ENCODE peak calls at places on chromosomes 5 and 9, in five cellular contexts. T, N, L, F and R are unnamed samples.

GRCh38 chr9:137800196-137801022 is 77.2 kb upstream of the CACNA1B start:
- DNase-seq in F (no peak), L (no peak), N (no peak), T (no peak), R (no peak)

GRCh38 chr5:143435207-143435657 is 31.7 kb upstream of the NR3C1 start:
- DNase-seq in N (no peak), T (no peak), L (no peak), F (peak), R (no peak)

GRCh38 chr5:41935544-41935943 is 10.5 kb downstream of the FBXO4 start:
- DNase-seq in F (no peak), T (peak), L (no peak), N (no peak), R (no peak)

GRCh38 chr5:102651466-102651865 is 103.6 kb upstream of the PAM start:
- DNase-seq in L (peak), F (no peak), N (peak), T (no peak), R (peak)

GRCh38 chr5:110840347-110840960 is 101.6 kb downstream of the SLC25A46 start:
- DNase-seq in T (no peak), F (no peak), N (no peak), L (no peak), R (no peak)

GRCh38 chr5:6307304-6307703 is 71.0 kb downstream of the MED10 start:
- DNase-seq in T (peak), N (no peak), F (no peak), L (no peak), R (no peak)

GRCh38 chr9:129561594-129562281 is 59.2 kb downstream of the C9orf50 start:
- DNase-seq in L (no peak), F (no peak), T (peak), N (peak), R (no peak)

GRCh38 chr9:136792321-136793062 is 1.3 kb downstream of the TMEM141 start:
- DNase-seq in L (no peak), N (no peak), F (no peak), T (no peak), R (no peak)

GRCh38 chr5:41508186-41508585 is 2.2 kb downstream of the PLCXD3 start:
- DNase-seq in T (no peak), N (peak), F (no peak), L (peak), R (no peak)

GRCh38 chr5:116303340-116303739 is 218.5 kb downstream of the COMMD10 start:
- DNase-seq in N (no peak), T (no peak), L (no peak), F (no peak), R (no peak)

GRCh38 chr9:36928670-36929349 is 105.3 kb downstream of the PAX5 start:
- DNase-seq in T (no peak), F (peak), L (peak), N (peak), R (peak)

GRCh38 chr5:14221768-14222167 is 78.6 kb downstream of the TRIO start:
- DNase-seq in F (no peak), L (no peak), N (no peak), T (no peak), R (no peak)

GRCh38 chr5:91052977-91053732 is 330.0 kb downstream of the ARRDC3 start:
- DNase-seq in N (no peak), F (no peak), T (no peak), L (no peak), R (peak)

GRCh38 chr9:2299843-2300205 is 284.7 kb downstream of the SMARCA2 start:
- DNase-seq in F (no peak), T (no peak), L (no peak), N (no peak), R (no peak)

GRCh38 chr5:1551426-1551825 is 27.7 kb upstream of the LPCAT1 start:
- DNase-seq in L (no peak), F (no peak), N (no peak), T (no peak), R (no peak)

GRCh38 chr5:43422143-43422542 is 10.0 kb upstream of the CCL28 start:
- DNase-seq in F (no peak), T (no peak), N (peak), L (peak), R (no peak)

GRCh38 chr9:97668485-97668884 is 28.7 kb downstream of the XPA start:
- DNase-seq in N (no peak), L (no peak), F (no peak), T (no peak), R (no peak)

GRCh38 chr9:98206754-98207153 is 14.3 kb upstream of the CORO2A start:
- DNase-seq in T (no peak), F (no peak), N (no peak), L (no peak), R (no peak)

GRCh38 chr5:94288937-94289336 is 329.5 kb downstream of the KIAA0825 start:
- DNase-seq in L (peak), T (no peak), F (no peak), N (peak), R (no peak)

GRCh38 chr5:157682257-157682656 is 10.9 kb downstream of the C5orf52 start:
- DNase-seq in L (no peak), T (no peak), F (no peak), N (no peak), R (no peak)

GRCh38 chr5:17105744-17106450 is 111.5 kb upstream of the BASP1 start:
- DNase-seq in L (peak), T (no peak), N (peak), F (no peak), R (no peak)

GRCh38 chr5:143041972-143042770 is 272.0 kb downstream of the ARHGAP26 start:
- DNase-seq in T (no peak), F (no peak), L (peak), N (peak), R (no peak)

GRCh38 chr5:61450170-61450815 is 118.2 kb downstream of the ZSWIM6 start:
- DNase-seq in L (peak), N (peak), F (no peak), T (no peak), R (peak)

GRCh38 chr9:119302988-119303698 is 66.1 kb downstream of the BRINP1 start:
- DNase-seq in F (no peak), L (no peak), N (no peak), T (no peak), R (no peak)

DNA sequence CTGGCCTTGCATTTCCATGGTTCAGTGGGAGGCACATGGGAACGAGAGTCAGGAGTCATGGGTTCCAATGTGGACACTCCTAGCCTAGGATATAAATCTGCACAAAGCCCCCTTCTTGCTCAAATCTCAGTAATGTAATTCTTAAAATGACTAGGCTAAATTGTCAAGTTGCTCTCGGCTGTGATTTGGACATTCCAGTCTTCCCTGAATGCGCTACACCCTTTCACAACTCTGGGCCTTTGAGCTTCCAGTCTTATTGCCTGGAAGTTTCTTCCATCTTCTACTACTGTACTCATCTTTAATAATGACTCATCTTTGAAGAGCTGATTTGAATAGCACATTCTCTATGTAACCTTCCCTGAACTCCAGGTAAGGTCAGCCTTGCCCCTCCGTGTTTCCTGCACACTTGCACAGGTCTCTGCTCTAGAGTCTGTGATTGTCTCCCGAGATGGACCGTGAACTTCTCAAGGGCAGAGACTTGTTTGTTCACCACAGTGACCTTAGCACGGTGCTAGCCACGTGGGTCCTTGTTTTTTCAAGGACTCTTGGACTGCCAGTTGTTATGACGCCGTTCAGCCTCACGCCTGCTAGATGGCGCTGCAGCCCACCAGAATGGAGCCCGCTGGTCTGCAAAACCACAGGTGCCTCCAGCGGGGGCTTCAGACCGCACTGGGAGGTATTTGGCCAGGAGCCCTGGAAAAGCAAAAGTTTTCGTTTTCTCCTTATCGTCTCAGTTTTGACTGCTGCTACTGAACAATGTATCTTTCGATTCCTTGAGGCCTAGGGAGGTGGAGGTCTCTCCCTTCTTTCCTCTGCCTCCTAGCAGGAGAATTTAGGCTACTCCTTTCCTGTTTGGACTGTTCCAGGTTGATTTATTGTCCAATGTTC is 44.3 kb downstream of the SEC61B start:
- DNase-seq in T (peak), L (peak), N (peak), F (peak), R (peak)
- H3K4me3 ChIP-seq in T (no peak), L (no peak), N (no peak), F (no peak), R (no peak)

GRCh38 chr5:67234671-67235176 is 38.1 kb upstream of the CD180 start:
- DNase-seq in F (no peak), T (no peak), N (peak), L (peak), R (peak)
- TF ChIP-seq EZH2 in F (no peak), T (no peak), N (no peak), L (no peak), R (no peak)

GRCh38 chr5:156401802-156402201 is 74.8 kb downstream of the SGCD start:
- DNase-seq in F (no peak), T (no peak), L (no peak), N (no peak), R (no peak)
- H3K4me3 ChIP-seq in F (peak), T (no peak), L (no peak), N (no peak), R (no peak)

DNA sequence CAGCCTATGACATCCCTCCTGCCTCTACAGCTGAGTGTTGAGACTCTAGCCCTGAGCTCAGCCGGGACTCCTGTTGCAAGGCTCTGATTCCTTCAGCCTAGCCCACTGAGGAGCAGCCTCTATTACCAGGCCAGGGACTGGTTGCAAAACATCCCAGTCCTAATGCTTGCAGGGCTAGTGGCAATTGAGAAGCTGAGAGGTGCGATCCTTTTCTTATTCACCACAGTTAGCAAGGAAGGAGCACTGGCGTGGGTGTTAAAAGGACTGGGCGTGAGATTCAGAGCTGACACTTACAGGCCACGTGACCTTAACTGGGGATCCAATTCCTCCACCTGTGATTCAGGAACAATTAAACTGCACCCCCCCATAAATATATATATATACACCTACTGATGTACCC is 58.8 kb downstream of the GARNL3 start:
- DNase-seq in N (no peak), F (no peak), T (no peak), L (no peak), R (no peak)
- TF ChIP-seq EZH2 in N (no peak), F (no peak), T (no peak), L (no peak), R (no peak)

DNA sequence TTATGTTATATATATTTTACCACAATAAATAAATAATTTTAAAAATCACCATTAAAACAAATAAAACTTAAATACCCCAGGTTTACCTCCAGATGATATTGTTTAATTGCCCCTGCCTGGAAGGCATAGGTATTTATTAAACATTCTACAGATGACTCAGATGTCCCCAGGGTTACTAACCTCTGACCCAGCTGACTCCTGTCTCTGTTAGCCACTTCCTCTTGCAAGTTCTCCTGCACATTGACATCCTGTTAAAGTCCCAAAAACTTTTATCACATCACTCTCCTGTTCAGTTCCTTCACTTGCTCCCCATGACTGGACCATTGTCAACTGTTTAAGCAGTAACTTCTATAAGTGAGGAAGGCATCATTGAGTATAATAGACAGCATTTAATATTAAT is 37.0 kb upstream of the RAB3C start:
- DNase-seq in T (no peak), N (no peak), L (no peak), F (no peak), R (no peak)
- H3K4me3 ChIP-seq in T (no peak), N (no peak), L (no peak), F (no peak), R (no peak)